ENCODE peak calls at places on chromosomes 1 and 21, in nine cellular contexts. Q, R, B, G, K, N, X, U and E are unnamed samples.

GRCh38 chr1:3501856-3502665 is 47.6 kb downstream of the ARHGEF16 start:
- DNase-seq in Q (no peak), R (peak), B (peak), G (no peak), K (no peak), N (no peak), X (peak), U (no peak), E (peak)

GRCh38 chr1:66282343-66282852 is 251.6 kb upstream of the SGIP1 start:
- DNase-seq in Q (peak), R (no peak), B (peak), G (no peak), K (no peak), N (peak), X (no peak), U (no peak), E (peak)

GRCh38 chr1:24109166-24109483 is 2.8 kb downstream of the MYOM3 start:
- DNase-seq in Q (no peak), R (no peak), B (no peak), G (no peak), K (no peak), N (no peak), X (no peak), U (no peak), E (no peak)

GRCh38 chr1:199463521-199464127 is 563.9 kb upstream of the NR5A2 start:
- DNase-seq in Q (peak), R (no peak), B (peak), G (no peak), K (no peak), N (no peak), X (no peak), U (peak), E (peak)

GRCh38 chr21:27823652-27824201 is 856.8 kb upstream of the ADAMTS5 start:
- DNase-seq in Q (no peak), R (no peak), B (no peak), G (no peak), K (no peak), N (no peak), X (no peak), U (no peak), E (no peak)

GRCh38 chr1:235292790-235293189 is 35.2 kb downstream of the ARID4B start:
- DNase-seq in Q (no peak), R (no peak), B (no peak), G (no peak), K (no peak), N (no peak), X (no peak), U (no peak), E (no peak)

GRCh38 chr1:47469405-47469759 is 31.5 kb downstream of the FOXD2 start:
- DNase-seq in Q (no peak), R (no peak), B (no peak), G (no peak), K (no peak), N (no peak), X (no peak), U (no peak), E (no peak)

GRCh38 chr1:67347688-67348472 is 40.2 kb downstream of the IL12RB2 start:
- DNase-seq in Q (no peak), R (no peak), B (peak), G (peak), K (no peak), N (no peak), X (no peak), U (no peak), E (peak)

GRCh38 chr1:219340796-219341195 is 167.1 kb downstream of the LYPLAL1 start:
- DNase-seq in Q (no peak), R (no peak), B (peak), G (no peak), K (no peak), N (no peak), X (no peak), U (no peak), E (peak)

GRCh38 chr1:221783936-221784335 is 42.0 kb upstream of the DUSP10 start:
- DNase-seq in Q (no peak), R (no peak), B (no peak), G (no peak), K (no peak), N (no peak), X (no peak), U (no peak), E (no peak)

GRCh38 chr1:55443175-55443933 is 228.2 kb upstream of the USP24 start:
- DNase-seq in Q (peak), R (no peak), B (peak), G (peak), K (no peak), N (no peak), X (peak), U (peak), E (peak)

GRCh38 chr1:180482425-180483275 is 19.7 kb downstream of the ACBD6 start:
- DNase-seq in Q (peak), R (no peak), B (peak), G (no peak), K (no peak), N (no peak), X (no peak), U (no peak), E (peak)

GRCh38 chr1:242178924-242179708 is 180.2 kb upstream of the MAP1LC3C start:
- DNase-seq in Q (no peak), R (no peak), B (no peak), G (no peak), K (no peak), N (no peak), X (no peak), U (no peak), E (no peak)

GRCh38 chr21:45963225-45963555 is 18.4 kb upstream of the COL6A1 start:
- DNase-seq in Q (no peak), R (no peak), B (no peak), G (no peak), K (no peak), N (no peak), X (no peak), U (no peak), E (no peak)

GRCh38 chr21:21682172-21682571 is 684.0 kb downstream of the NCAM2 start:
- DNase-seq in Q (no peak), R (no peak), B (peak), G (no peak), K (no peak), N (no peak), X (no peak), U (no peak), E (no peak)

GRCh38 chr1:38217316-38217715 is 170.7 kb upstream of the POU3F1 start:
- DNase-seq in Q (no peak), R (no peak), B (no peak), G (no peak), K (no peak), N (no peak), X (no peak), U (no peak), E (no peak)

GRCh38 chr1:153483776-153484175 is 23.3 kb upstream of the S100A7 start:
- DNase-seq in Q (no peak), R (no peak), B (no peak), G (no peak), K (no peak), N (no peak), X (no peak), U (no peak), E (no peak)

GRCh38 chr1:110607663-110608230 is 1.6 kb upstream of the KCNA2 start:
- DNase-seq in Q (no peak), R (no peak), B (no peak), G (no peak), K (no peak), N (no peak), X (no peak), U (no peak), E (no peak)